ENCODE peak calls at places on chromosomes 4 and X, in ten cellular contexts. Y, Q, N, H, S, B, R, X, F and G are unnamed samples.

GRCh38 chrX:426881-427280 is 40.2 kb upstream of the PPP2R3B start:
- DNase-seq in X (no peak), Q (no peak), Y (no peak), S (no peak), H (no peak), F (no peak), R (no peak), N (no peak), B (no peak), G (no peak)

GRCh38 chr4:2928242-2929155 is 34.7 kb downstream of the NOP14 start:
- DNase-seq in B (no peak), N (no peak), X (no peak), Q (peak; percentile 53), R (no peak), H (peak; percentile 33), F (no peak), Y (no peak), S (peak; percentile 47), G (no peak)

GRCh38 chrX:39905946-39906345 is 191.8 kb downstream of the BCOR start:
- DNase-seq in X (no peak), S (no peak), H (no peak), F (no peak), R (no peak), B (no peak), Y (no peak), Q (no peak), N (no peak), G (no peak)

GRCh38 chr4:174215936-174216699 is 67.3 kb downstream of the FBXO8 start:
- DNase-seq in F (no peak), H (no peak), B (no peak), S (no peak), Q (no peak), Y (no peak), R (no peak), X (no peak), N (no peak), G (no peak)

GRCh38 chrX:153974003-153974725 is 1.6 kb downstream of the TMEM187 start:
- DNase-seq in R (peak; percentile 20), H (no peak), S (no peak), Q (no peak), X (no peak), Y (no peak), F (no peak), N (no peak), B (no peak), G (peak; percentile 27)

GRCh38 chr4:94131212-94131611 is 76.5 kb upstream of the SMARCAD1 start:
- DNase-seq in S (no peak), Y (no peak), R (peak; percentile 13), X (no peak), Q (no peak), N (no peak), B (no peak), F (no peak), H (no peak), G (no peak)

GRCh38 chr4:128468485-128468989 is 180.9 kb upstream of the PGRMC2 start:
- DNase-seq in S (peak; percentile 91), X (no peak), H (no peak), F (no peak), Y (peak; percentile 29), N (peak; percentile 66), R (peak; percentile 98), B (peak; percentile 81), Q (peak; percentile 83), G (peak; percentile 19)

GRCh38 chrX:115892787-115893671 is 277.5 kb upstream of the AGTR2 start:
- DNase-seq in R (peak; percentile 17), F (no peak), N (no peak), H (peak; percentile 54), S (no peak), Q (no peak), X (no peak), B (no peak), Y (peak; percentile 54), G (peak; percentile 77)

GRCh38 chr4:1399508-1400190 is 6.6 kb downstream of the NKX1-1 start:
- DNase-seq in Y (peak; percentile 1), Q (no peak), X (no peak), F (no peak), H (peak; percentile 31), S (no peak), B (no peak), N (no peak), R (no peak), G (no peak)

GRCh38 chr4:85703098-85703497 is 228.1 kb downstream of the ARHGAP24 start:
- DNase-seq in Y (no peak), X (no peak), N (no peak), S (no peak), R (peak; percentile 21), Q (no peak), B (no peak), F (no peak), H (no peak), G (no peak)

GRCh38 chr4:100391913-100392312 is 125.9 kb downstream of the EMCN start:
- DNase-seq in R (peak; percentile 58), F (no peak), Q (no peak), Y (no peak), X (no peak), H (no peak), S (no peak), B (no peak), N (no peak), G (no peak)

GRCh38 chr4:145852256-145852839 is 86.3 kb downstream of the ZNF827 start:
- DNase-seq in F (no peak), S (no peak), Q (no peak), H (no peak), N (no peak), B (no peak), R (peak; percentile 31), Y (no peak), X (no peak), G (no peak)

GRCh38 chrX:113305496-113305895 is 464.9 kb upstream of the AMOT start:
- DNase-seq in H (no peak), Y (no peak), X (no peak), F (no peak), Q (no peak), N (no peak), R (peak; percentile 82), B (no peak), S (no peak), G (no peak)

GRCh38 chrX:38212246-38212645 is 8.4 kb downstream of the SRPX start:
- DNase-seq in F (no peak), B (no peak), R (peak; percentile 16), S (no peak), N (no peak), Y (no peak), H (no peak), Q (no peak), X (no peak), G (no peak)

GRCh38 chr4:41146196-41146595 is 68.1 kb downstream of the APBB2 start:
- DNase-seq in Q (no peak), B (no peak), Y (no peak), H (no peak), R (peak; percentile 36), F (no peak), X (no peak), N (no peak), S (no peak), G (no peak)

GRCh38 chr4:41143721-41144379 is 70.5 kb downstream of the APBB2 start:
- DNase-seq in R (peak; percentile 71), H (no peak), S (no peak), N (no peak), Q (no peak), Y (no peak), F (no peak), B (no peak), X (no peak), G (no peak)

GRCh38 chr4:41146716-41147506 is 67.4 kb downstream of the APBB2 start:
- DNase-seq in X (no peak), H (no peak), R (peak; percentile 88), F (no peak), Q (peak; percentile 72), B (peak; percentile 59), Y (peak; percentile 37), S (peak; percentile 67), N (no peak), G (no peak)

GRCh38 chr4:41144812-41145211 is 69.5 kb downstream of the APBB2 start:
- DNase-seq in S (no peak), Q (no peak), R (peak; percentile 12), X (no peak), B (no peak), Y (no peak), F (no peak), H (no peak), N (no peak), G (no peak)

GRCh38 chr4:41145571-41146078 is 68.7 kb downstream of the APBB2 start:
- DNase-seq in B (no peak), H (no peak), N (no peak), X (no peak), Q (no peak), Y (no peak), S (no peak), R (peak; percentile 45), F (no peak), G (no peak)
- H3K4me1 ChIP-seq in B (peaks cover 56% of the 10 kb centered on the region), H (peaks cover 14% of the 10 kb centered on the region), N (peaks cover 62% of the 10 kb centered on the region), X (no peaks in the 10 kb centered on the region), Q (peaks cover 11% of the 10 kb centered on the region), Y (peaks cover 11% of the 10 kb centered on the region), S (peaks cover 29% of the 10 kb centered on the region), R (peaks cover 74% of the 10 kb centered on the region), F (peaks cover 77% of the 10 kb centered on the region), G (peaks cover 25% of the 10 kb centered on the region)

DNA sequence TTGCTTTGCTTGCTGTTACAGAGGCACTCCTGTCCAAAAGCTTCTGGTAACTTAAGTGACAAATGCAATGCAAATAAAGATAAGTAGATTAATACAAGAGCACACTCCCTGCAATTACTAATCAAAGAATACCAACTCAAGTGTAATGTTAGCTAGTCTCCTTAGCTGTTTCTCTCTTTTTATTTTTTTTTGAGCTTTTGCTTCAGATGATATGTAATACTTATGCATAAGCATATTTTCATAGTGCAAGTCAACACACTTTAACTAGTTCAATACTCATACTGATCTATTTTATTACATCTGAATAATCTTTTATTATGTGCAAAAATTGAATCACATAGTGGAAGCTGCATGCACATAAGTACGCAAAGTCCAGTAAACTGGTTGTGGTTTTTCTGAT is 2.7 kb downstream of the SLC7A11 start:
- DNase-seq in Q (no peak), H (no peak), F (no peak), X (no peak), R (no peak), S (no peak), N (no peak), B (no peak), Y (no peak), G (no peak)
- H3K4me3 ChIP-seq in Q (no peak overlapping the region), H (no peak overlapping the region), F (no peak overlapping the region), X (peak overlapping the region; percentile 9), R (peak overlapping the region; percentile 81), S (no peak overlapping the region), N (no peak overlapping the region), B (no peak overlapping the region), Y (no peak overlapping the region), G (no peak overlapping the region)

GRCh38 chr4:151428346-151428745 is 19.4 kb downstream of the FHIP1A start:
- DNase-seq in H (no peak), X (no peak), F (no peak), Q (no peak), S (no peak), Y (no peak), N (no peak), R (no peak), B (no peak), G (no peak)
- H3K4me1 ChIP-seq in H (no peaks in the 10 kb centered on the region), X (no peaks in the 10 kb centered on the region), F (peaks cover 20% of the 10 kb centered on the region), Q (no peaks in the 10 kb centered on the region), S (no peaks in the 10 kb centered on the region), Y (no peaks in the 10 kb centered on the region), N (no peaks in the 10 kb centered on the region), R (peaks cover 16% of the 10 kb centered on the region), B (no peaks in the 10 kb centered on the region), G (no peaks in the 10 kb centered on the region)

DNA sequence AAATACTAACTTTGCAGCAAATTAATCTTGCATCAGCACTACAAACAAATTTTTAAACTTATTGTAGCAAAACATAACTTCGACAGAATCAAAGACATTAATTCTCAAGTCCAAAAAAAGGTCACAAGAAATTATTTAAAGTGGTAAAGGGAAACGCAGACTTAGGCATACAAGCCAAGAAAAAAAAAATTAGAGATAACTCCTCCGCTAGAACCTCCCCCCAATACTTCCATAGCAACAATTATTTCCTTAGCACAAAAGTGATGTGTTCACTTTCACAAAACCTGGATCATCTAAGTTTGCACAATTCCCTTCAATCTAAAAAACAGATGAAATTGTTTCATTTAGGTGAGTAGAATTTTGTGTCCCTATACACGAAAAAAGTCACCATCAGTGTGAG is 1.1 kb downstream of the LRBA start:
- DNase-seq in N (no peak), R (peak; percentile 10), F (no peak), Q (no peak), H (no peak), B (no peak), S (no peak), Y (no peak), X (no peak), G (no peak)
- H3K4me3 ChIP-seq in N (peak overlapping the region; percentile 100), R (peak overlapping the region; percentile 88), F (peak overlapping the region; percentile 94), Q (peak overlapping the region; percentile 87), H (peak overlapping the region; percentile 94), B (peak overlapping the region; percentile 90), S (peak overlapping the region; percentile 79), Y (peak overlapping the region; percentile 78), X (peak overlapping the region; percentile 54), G (peak overlapping the region; percentile 72)